ENCODE peak calls at places on chromosome 1, in ten cellular contexts. P is ovary, L is A549, F is breast epithelium, B is uterus, D is stomach, R is IMR-90, E is transverse colon, X is esophagus squamous epithelium, T is NB4. M is an unnamed sample.

GRCh38 chr1:117622726-117623125 is 16.9 kb downstream of the TENT5C start:
- DNase-seq in P (no peak), L (no peak), F (no peak), B (no peak), D (no peak), R (no peak), E (no peak), X (no peak), T (no peak), M (no peak)

GRCh38 chr1:208036177-208036808 is 125.4 kb upstream of the CD34 start:
- DNase-seq in P (no peak), L (peak), F (no peak), B (no peak), D (no peak), R (peak), E (no peak), X (no peak), T (peak), M (no peak)

GRCh38 chr1:220013497-220013896 is 32.8 kb downstream of the EPRS1 start:
- DNase-seq in P (no peak), L (no peak), F (no peak), B (no peak), D (no peak), R (peak), E (no peak), X (no peak), T (no peak), M (no peak)

GRCh38 chr1:8661185-8662110 is 156.0 kb downstream of the RERE start:
- DNase-seq in P (peak), L (no peak), F (no peak), B (peak), D (no peak), R (peak), E (no peak), X (no peak), T (no peak), M (no peak)

GRCh38 chr1:14855278-14855677 is 256.8 kb downstream of the KAZN start:
- DNase-seq in P (no peak), L (no peak), F (no peak), B (no peak), D (no peak), R (no peak), E (no peak), X (no peak), T (no peak), M (no peak)

GRCh38 chr1:39084191-39084590 is 58.0 kb downstream of the NDUFS5 start:
- DNase-seq in P (no peak), L (no peak), F (no peak), B (no peak), D (no peak), R (no peak), E (no peak), X (no peak), T (no peak), M (no peak)

GRCh38 chr1:39110325-39110851 is 84.2 kb downstream of the NDUFS5 start:
- DNase-seq in P (no peak), L (no peak), F (no peak), B (peak), D (no peak), R (peak), E (no peak), X (no peak), T (no peak), M (no peak)

GRCh38 chr1:19384113-19384512 is 72.0 kb downstream of the SLC66A1 start:
- DNase-seq in P (peak), L (no peak), F (no peak), B (peak), D (no peak), R (peak), E (peak), X (no peak), T (no peak), M (no peak)

GRCh38 chr1:156284762-156285161 is 637 bp downstream of the TMEM79 start:
- DNase-seq in P (no peak), L (no peak), F (no peak), B (no peak), D (no peak), R (no peak), E (no peak), X (no peak), T (peak), M (no peak)

GRCh38 chr1:109630881-109631512 is 11.4 kb downstream of the AMPD2 start:
- DNase-seq in P (no peak), L (no peak), F (no peak), B (peak), D (no peak), R (no peak), E (no peak), X (no peak), T (no peak), M (no peak)

GRCh38 chr1:159163609-159164008 is 7.8 kb upstream of the CADM3 start:
- DNase-seq in P (no peak), L (no peak), F (no peak), B (no peak), D (no peak), R (no peak), E (no peak), X (no peak), T (no peak), M (no peak)

GRCh38 chr1:158076461-158076860 is 83.0 kb downstream of the KIRREL1 start:
- DNase-seq in P (no peak), L (no peak), F (no peak), B (no peak), D (no peak), R (peak), E (no peak), X (no peak), T (no peak), M (no peak)

GRCh38 chr1:160629286-160630210 is 17.3 kb downstream of the SLAMF1 start:
- DNase-seq in P (no peak), L (no peak), F (no peak), B (no peak), D (peak), R (no peak), E (peak), X (no peak), T (no peak), M (peak)

GRCh38 chr1:66364578-66365391 is 169.2 kb upstream of the SGIP1 start:
- DNase-seq in P (no peak), L (no peak), F (no peak), B (no peak), D (no peak), R (peak), E (no peak), X (no peak), T (no peak), M (no peak)

GRCh38 chr1:151860504-151861187 is 7.1 kb upstream of the THEM5 start:
- DNase-seq in P (no peak), L (no peak), F (no peak), B (no peak), D (no peak), R (no peak), E (no peak), X (no peak), T (no peak), M (no peak)

GRCh38 chr1:209576798-209577197 is 6.7 kb upstream of the CAMK1G start:
- DNase-seq in P (peak), L (peak), F (peak), B (peak), D (peak), R (peak), E (peak), X (no peak), T (peak), M (peak)

GRCh38 chr1:118986291-118986838 is 1.8 kb downstream of the TBX15 start:
- DNase-seq in P (no peak), L (no peak), F (no peak), B (no peak), D (no peak), R (no peak), E (no peak), X (no peak), T (no peak), M (no peak)

DNA sequence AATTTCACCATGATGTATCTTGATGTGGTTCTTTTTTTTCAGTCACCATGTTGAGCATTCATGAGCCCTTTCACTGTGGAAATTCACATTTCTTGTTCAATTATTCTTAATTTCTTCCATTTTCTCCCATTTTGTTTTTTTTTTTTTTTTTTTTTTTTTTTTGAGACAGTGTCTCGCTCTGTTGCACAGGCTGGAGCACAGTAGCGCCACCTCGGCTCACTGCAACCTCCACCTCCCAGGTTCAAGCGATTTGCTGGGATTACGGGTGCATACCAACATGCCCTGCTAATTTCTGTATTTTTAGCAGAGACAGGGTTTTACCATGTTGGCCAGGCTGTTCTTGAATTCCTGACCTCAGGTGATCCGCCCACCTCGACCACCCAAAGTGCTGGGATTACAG is 14.7 kb downstream of the ZNF644 start:
- DNase-seq in P (no peak), L (no peak), F (no peak), B (no peak), D (no peak), R (no peak), E (no peak), X (no peak), T (no peak), M (no peak)
- H3K4me3 ChIP-seq in P (no peak), L (no peak), F (no peak), B (no peak), D (no peak), R (no peak), E (no peak), X (no peak), T (no peak), M (no peak)

DNA sequence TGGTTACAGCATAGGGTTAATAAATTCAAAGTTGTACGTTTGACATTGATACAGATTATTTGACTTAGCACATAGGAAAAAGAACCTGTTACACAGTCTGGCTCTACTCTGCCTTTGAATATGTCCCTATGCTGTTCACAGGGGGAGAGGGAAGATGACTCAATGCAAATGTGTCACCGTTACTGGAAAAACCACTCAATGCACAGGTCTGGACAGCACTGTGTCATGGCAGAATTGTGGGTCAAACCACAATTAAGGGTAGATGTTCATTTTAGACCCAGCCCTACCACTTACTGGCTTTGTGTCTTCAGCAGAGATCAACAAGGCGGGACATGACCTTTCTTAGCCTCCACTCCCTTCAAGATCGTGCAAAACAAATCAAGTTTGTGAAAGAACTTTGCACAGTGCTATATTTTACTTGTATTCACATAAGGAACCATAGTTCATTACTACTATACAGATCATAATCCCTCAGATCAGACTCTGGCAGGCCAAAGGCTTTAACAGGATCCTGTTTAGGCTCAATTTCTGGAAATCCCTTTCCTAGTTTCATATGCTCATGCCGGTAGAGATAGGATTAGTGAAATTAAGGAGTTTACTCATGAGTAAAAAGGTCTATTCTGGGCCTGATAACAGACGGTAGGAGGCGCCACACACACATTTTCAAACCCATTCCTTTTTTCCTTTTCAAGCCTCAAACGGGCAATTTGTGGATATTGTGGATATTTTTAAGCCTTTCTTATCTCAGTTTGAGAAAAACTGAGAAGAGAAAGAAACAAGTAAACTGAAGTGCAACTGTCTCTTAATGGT is 22.0 kb downstream of the EIF2D start:
- DNase-seq in P (no peak), L (no peak), F (no peak), B (no peak), D (no peak), R (peak), E (no peak), X (no peak), T (peak), M (no peak)
- TF ChIP-seq POLR2A in P (no peak), L (no peak), F (no peak), B (no peak), D (no peak), R (no peak), E (no peak), X (no peak), T (no peak), M (no peak)

GRCh38 chr1:114219247-114219872 is 65.7 kb upstream of the SYT6 start:
- DNase-seq in P (no peak), L (no peak), F (no peak), B (no peak), D (no peak), R (peak), E (no peak), X (no peak), T (peak), M (no peak)

GRCh38 chr1:114224196-114224907 is 70.7 kb upstream of the SYT6 start:
- DNase-seq in P (peak), L (no peak), F (no peak), B (no peak), D (no peak), R (no peak), E (no peak), X (no peak), T (no peak), M (no peak)

GRCh38 chr1:114227059-114227458 is 73.4 kb upstream of the SYT6 start:
- DNase-seq in P (no peak), L (no peak), F (no peak), B (no peak), D (no peak), R (no peak), E (no peak), X (no peak), T (no peak), M (no peak)

GRCh38 chr1:114218397-114219237 is 64.9 kb upstream of the SYT6 start:
- DNase-seq in P (no peak), L (no peak), F (no peak), B (no peak), D (no peak), R (no peak), E (no peak), X (no peak), T (no peak), M (no peak)

GRCh38 chr1:114222920-114223319 is 69.3 kb upstream of the SYT6 start:
- DNase-seq in P (no peak), L (no peak), F (no peak), B (no peak), D (no peak), R (no peak), E (no peak), X (no peak), T (no peak), M (no peak)
- H3K4me3 ChIP-seq in P (no peak), L (no peak), F (no peak), B (no peak), D (no peak), R (no peak), E (no peak), X (no peak), T (no peak), M (no peak)

DNA sequence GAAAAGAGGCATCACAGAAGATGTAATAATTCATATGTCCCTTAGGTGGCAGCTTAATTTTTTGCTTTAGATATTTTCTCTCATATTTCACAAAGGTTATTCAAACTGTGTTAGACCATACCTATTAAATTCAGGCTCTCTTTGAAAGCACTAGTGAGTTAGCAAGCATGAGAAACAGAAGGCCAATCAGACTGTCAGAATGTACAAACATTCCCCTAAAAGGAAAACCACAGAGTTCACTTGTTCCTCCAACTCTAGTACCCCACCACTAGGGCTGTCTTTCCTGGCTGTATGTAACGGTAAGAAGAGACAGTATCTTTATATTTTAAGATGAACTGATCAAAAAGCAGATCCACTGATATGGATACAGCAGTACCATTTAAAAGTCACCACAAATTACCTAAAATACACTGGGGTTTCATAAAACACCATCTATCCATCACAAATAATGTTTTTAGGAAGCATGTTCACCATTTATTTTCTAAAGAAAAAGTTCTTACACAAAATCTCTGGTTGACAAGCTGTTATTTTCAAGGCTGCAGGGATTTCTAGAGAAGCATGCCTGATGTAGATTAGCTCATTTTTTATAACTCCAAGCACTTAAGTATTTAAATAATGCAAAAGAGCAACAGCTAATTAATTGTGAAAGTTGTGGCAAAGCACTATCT is 1.8 kb downstream of the ARPC5 start:
- DNase-seq in P (no peak), L (peak), F (no peak), B (peak), D (no peak), R (peak), E (no peak), X (no peak), T (peak), M (no peak)
- TF ChIP-seq POLR2A in P (no peak), L (no peak), F (no peak), B (peak), D (no peak), R (peak), E (peak), X (peak), T (no peak), M (peak)

GRCh38 chr1:200247513-200247912 is 162.3 kb downstream of the ZNF281 start:
- DNase-seq in P (no peak), L (no peak), F (no peak), B (no peak), D (no peak), R (no peak), E (no peak), X (no peak), T (no peak), M (no peak)
- H3K4me3 ChIP-seq in P (no peak), L (no peak), F (no peak), B (no peak), D (no peak), R (no peak), E (no peak), X (no peak), T (no peak), M (no peak)

DNA sequence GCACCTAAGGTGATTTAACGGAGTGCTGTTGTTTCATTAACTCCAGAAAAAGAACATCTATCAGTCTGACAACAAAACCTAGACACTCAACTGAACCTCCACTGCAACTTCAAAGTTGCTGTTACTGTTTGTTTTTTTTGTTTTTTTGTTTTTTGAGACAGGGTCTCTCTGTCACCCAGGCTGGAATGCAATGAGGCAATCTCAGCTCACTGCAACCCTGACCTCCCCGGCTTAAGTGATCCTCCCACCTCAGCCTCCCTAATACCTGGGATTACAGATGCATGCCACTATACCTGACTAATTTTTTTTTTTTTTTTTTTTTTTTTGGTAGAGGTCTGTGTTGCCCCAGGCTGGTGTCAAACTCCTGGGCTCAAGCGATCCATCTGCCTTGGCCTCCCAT is 66.7 kb upstream of the SDC3 start:
- DNase-seq in P (no peak), L (no peak), F (no peak), B (no peak), D (no peak), R (no peak), E (no peak), X (no peak), T (no peak), M (no peak)
- TF ChIP-seq POLR2A in P (no peak), L (no peak), F (no peak), B (no peak), D (no peak), R (no peak), E (no peak), X (no peak), T (no peak), M (no peak)